ENCODE peak calls at places on chromosomes 5 and 9, in eight cellular contexts. One of them, this sample, is unnamed.

GRCh38 chr5:106801554-106801953 is 869.2 kb downstream of the EFNA5 start:
- DNase-seq in heart right ventricle: no peak
- DNase-seq in PC-3: no peak
- DNase-seq in breast epithelium: no peak
- DNase-seq in dorsolateral prefrontal cortex: no peak
- DNase-seq in endodermal cell: no peak
- DNase-seq in GM13976: no peak
- DNase-seq in fibroblast of lung: no peak
- DNase-seq in this sample: no peak

GRCh38 chr9:73148447-73148937 is 3.2 kb upstream of the ANXA1 start:
- DNase-seq in heart right ventricle: no peak
- DNase-seq in PC-3: peak; percentile 38
- DNase-seq in breast epithelium: no peak
- DNase-seq in dorsolateral prefrontal cortex: no peak
- DNase-seq in endodermal cell: no peak
- DNase-seq in GM13976: no peak
- DNase-seq in fibroblast of lung: peak; percentile 64
- DNase-seq in this sample: no peak

GRCh38 chr9:128142596-128142995 is 6.7 kb upstream of the LCN2 start:
- DNase-seq in heart right ventricle: no peak
- DNase-seq in PC-3: no peak
- DNase-seq in breast epithelium: no peak
- DNase-seq in dorsolateral prefrontal cortex: no peak
- DNase-seq in endodermal cell: no peak
- DNase-seq in GM13976: no peak
- DNase-seq in fibroblast of lung: no peak
- DNase-seq in this sample: no peak

GRCh38 chr9:111952559-111952958 is 55.9 kb downstream of the UGCG start:
- DNase-seq in heart right ventricle: no peak
- DNase-seq in PC-3: peak; percentile 67
- DNase-seq in breast epithelium: no peak
- DNase-seq in dorsolateral prefrontal cortex: no peak
- DNase-seq in endodermal cell: no peak
- DNase-seq in GM13976: no peak
- DNase-seq in fibroblast of lung: peak; percentile 75
- DNase-seq in this sample: no peak

GRCh38 chr9:88628811-88629210 is 93.8 kb downstream of the NXNL2 start:
- DNase-seq in heart right ventricle: no peak
- DNase-seq in PC-3: no peak
- DNase-seq in breast epithelium: no peak
- DNase-seq in dorsolateral prefrontal cortex: no peak
- DNase-seq in endodermal cell: no peak
- DNase-seq in GM13976: no peak
- DNase-seq in fibroblast of lung: peak; percentile 4
- DNase-seq in this sample: no peak

GRCh38 chr5:143119301-143119769 is 284.2 kb downstream of the NR3C1 start:
- DNase-seq in heart right ventricle: no peak
- DNase-seq in PC-3: no peak
- DNase-seq in breast epithelium: no peak
- DNase-seq in dorsolateral prefrontal cortex: no peak
- DNase-seq in endodermal cell: no peak
- DNase-seq in GM13976: no peak
- DNase-seq in fibroblast of lung: no peak
- DNase-seq in this sample: no peak

GRCh38 chr9:136011703-136012496 is 50.7 kb upstream of the UBAC1 start:
- DNase-seq in heart right ventricle: peak; percentile 89
- DNase-seq in PC-3: no peak
- DNase-seq in breast epithelium: no peak
- DNase-seq in dorsolateral prefrontal cortex: no peak
- DNase-seq in endodermal cell: peak; percentile 47
- DNase-seq in GM13976: no peak
- DNase-seq in fibroblast of lung: peak; percentile 89
- DNase-seq in this sample: no peak

GRCh38 chr5:8813180-8813579 is 732.7 kb downstream of the SEMA5A start:
- DNase-seq in heart right ventricle: no peak
- DNase-seq in PC-3: no peak
- DNase-seq in breast epithelium: no peak
- DNase-seq in dorsolateral prefrontal cortex: no peak
- DNase-seq in endodermal cell: no peak
- DNase-seq in GM13976: no peak
- DNase-seq in fibroblast of lung: peak; percentile 53
- DNase-seq in this sample: no peak

GRCh38 chr5:10635257-10635860 is 71.5 kb downstream of the ANKRD33B start:
- DNase-seq in heart right ventricle: no peak
- DNase-seq in PC-3: peak; percentile 92
- DNase-seq in breast epithelium: no peak
- DNase-seq in dorsolateral prefrontal cortex: no peak
- DNase-seq in endodermal cell: peak; percentile 63
- DNase-seq in GM13976: peak; percentile 87
- DNase-seq in fibroblast of lung: peak; percentile 43
- DNase-seq in this sample: peak; percentile 90

GRCh38 chr5:178334856-178335255 is 102.3 kb upstream of the PHYKPL start:
- DNase-seq in heart right ventricle: no peak
- DNase-seq in PC-3: no peak
- DNase-seq in breast epithelium: no peak
- DNase-seq in dorsolateral prefrontal cortex: peak; percentile 37
- DNase-seq in endodermal cell: no peak
- DNase-seq in GM13976: no peak
- DNase-seq in fibroblast of lung: no peak
- DNase-seq in this sample: no peak

GRCh38 chr9:123343428-123344272 is 12.3 kb upstream of the CRB2 start:
- DNase-seq in heart right ventricle: no peak
- DNase-seq in PC-3: no peak
- DNase-seq in breast epithelium: no peak
- DNase-seq in dorsolateral prefrontal cortex: no peak
- DNase-seq in endodermal cell: no peak
- DNase-seq in GM13976: peak; percentile 83
- DNase-seq in fibroblast of lung: no peak
- DNase-seq in this sample: peak; percentile 83

GRCh38 chr5:128082551-128083032 is 974 bp upstream of the SLC12A2 start:
- DNase-seq in heart right ventricle: no peak
- DNase-seq in PC-3: no peak
- DNase-seq in breast epithelium: no peak
- DNase-seq in dorsolateral prefrontal cortex: no peak
- DNase-seq in endodermal cell: peak; percentile 46
- DNase-seq in GM13976: no peak
- DNase-seq in fibroblast of lung: no peak
- DNase-seq in this sample: no peak

GRCh38 chr5:128083033-128083810 is at the start of gene SLC12A2:
- DNase-seq in heart right ventricle: peak; percentile 93
- DNase-seq in PC-3: peak; percentile 92
- DNase-seq in breast epithelium: peak; percentile 81
- DNase-seq in dorsolateral prefrontal cortex: peak; percentile 92
- DNase-seq in endodermal cell: peak; percentile 94
- DNase-seq in GM13976: peak; percentile 89
- DNase-seq in fibroblast of lung: peak; percentile 98
- DNase-seq in this sample: peak; percentile 90

GRCh38 chr5:128085413-128085812 is 1.8 kb downstream of the SLC12A2 start:
- DNase-seq in heart right ventricle: no peak
- DNase-seq in PC-3: peak; percentile 30
- DNase-seq in breast epithelium: no peak
- DNase-seq in dorsolateral prefrontal cortex: no peak
- DNase-seq in endodermal cell: no peak
- DNase-seq in GM13976: no peak
- DNase-seq in fibroblast of lung: no peak
- DNase-seq in this sample: no peak

GRCh38 chr5:128084228-128085167 is 932 bp downstream of the SLC12A2 start:
- DNase-seq in heart right ventricle: peak; percentile 26
- DNase-seq in PC-3: peak; percentile 44
- DNase-seq in breast epithelium: peak; percentile 54
- DNase-seq in dorsolateral prefrontal cortex: peak; percentile 53
- DNase-seq in endodermal cell: peak; percentile 78
- DNase-seq in GM13976: peak; percentile 43
- DNase-seq in fibroblast of lung: no peak
- DNase-seq in this sample: peak; percentile 52

DNA sequence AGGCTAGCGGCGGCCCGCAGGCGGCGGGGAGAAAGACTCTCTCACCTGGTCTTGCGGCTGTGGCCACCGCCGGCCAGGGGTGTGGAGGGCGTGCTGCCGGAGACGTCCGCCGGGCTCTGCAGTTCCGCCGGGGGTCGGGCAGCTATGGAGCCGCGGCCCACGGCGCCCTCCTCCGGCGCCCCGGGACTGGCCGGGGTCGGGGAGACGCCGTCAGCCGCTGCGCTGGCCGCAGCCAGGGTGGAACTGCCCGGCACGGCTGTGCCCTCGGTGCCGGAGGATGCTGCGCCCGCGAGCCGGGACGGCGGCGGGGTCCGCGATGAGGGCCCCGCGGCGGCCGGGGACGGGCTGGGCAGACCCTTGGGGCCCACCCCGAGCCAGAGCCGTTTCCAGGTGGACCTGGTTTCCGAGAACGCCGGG is 253 bp downstream of the SLC12A2 start:
- DNase-seq in heart right ventricle: no peak
- DNase-seq in PC-3: no peak
- DNase-seq in breast epithelium: peak; percentile 61
- DNase-seq in dorsolateral prefrontal cortex: no peak
- DNase-seq in endodermal cell: no peak
- DNase-seq in GM13976: peak; percentile 80
- DNase-seq in fibroblast of lung: peak; percentile 58
- DNase-seq in this sample: peak; percentile 84
- TF ChIP-seq CTCF in heart right ventricle: peak; percentile 64
- TF ChIP-seq CTCF in PC-3: peak; percentile 40
- TF ChIP-seq CTCF in breast epithelium: no peak
- TF ChIP-seq CTCF in dorsolateral prefrontal cortex: peak; percentile 9
- TF ChIP-seq CTCF in endodermal cell: peak; percentile 63
- TF ChIP-seq CTCF in GM13976: peak; percentile 67
- TF ChIP-seq CTCF in fibroblast of lung: peak; percentile 38
- TF ChIP-seq CTCF in this sample: peak; percentile 70

GRCh38 chr5:140833993-140834392 is at the start of gene PCDHA7:
- DNase-seq in heart right ventricle: no peak
- DNase-seq in PC-3: no peak
- DNase-seq in breast epithelium: no peak
- DNase-seq in dorsolateral prefrontal cortex: no peak
- DNase-seq in endodermal cell: no peak
- DNase-seq in GM13976: no peak
- DNase-seq in fibroblast of lung: peak; percentile 32
- DNase-seq in this sample: no peak

GRCh38 chr5:140827704-140828401 is at the start of gene PCDHA6:
- DNase-seq in heart right ventricle: no peak
- DNase-seq in PC-3: no peak
- DNase-seq in breast epithelium: no peak
- DNase-seq in dorsolateral prefrontal cortex: no peak
- DNase-seq in endodermal cell: no peak
- DNase-seq in GM13976: no peak
- DNase-seq in fibroblast of lung: no peak
- DNase-seq in this sample: no peak

GRCh38 chr5:140823475-140823874 is 2.1 kb downstream of the PCDHA5 start:
- DNase-seq in heart right ventricle: no peak
- DNase-seq in PC-3: no peak
- DNase-seq in breast epithelium: no peak
- DNase-seq in dorsolateral prefrontal cortex: no peak
- DNase-seq in endodermal cell: no peak
- DNase-seq in GM13976: no peak
- DNase-seq in fibroblast of lung: no peak
- DNase-seq in this sample: no peak

GRCh38 chr5:140828402-140828737 is 610 bp downstream of the PCDHA6 start:
- DNase-seq in heart right ventricle: no peak
- DNase-seq in PC-3: no peak
- DNase-seq in breast epithelium: no peak
- DNase-seq in dorsolateral prefrontal cortex: no peak
- DNase-seq in endodermal cell: no peak
- DNase-seq in GM13976: no peak
- DNase-seq in fibroblast of lung: no peak
- DNase-seq in this sample: no peak
- TF ChIP-seq CTCF in heart right ventricle: no peak
- TF ChIP-seq CTCF in PC-3: no peak
- TF ChIP-seq CTCF in breast epithelium: no peak
- TF ChIP-seq CTCF in dorsolateral prefrontal cortex: no peak
- TF ChIP-seq CTCF in endodermal cell: peak; percentile 54
- TF ChIP-seq CTCF in GM13976: no peak
- TF ChIP-seq CTCF in fibroblast of lung: no peak
- TF ChIP-seq CTCF in this sample: no peak

GRCh38 chr5:73448451-73449136 is at the start of gene FOXD1:
- DNase-seq in heart right ventricle: peak; percentile 45
- DNase-seq in PC-3: peak; percentile 83
- DNase-seq in breast epithelium: no peak
- DNase-seq in dorsolateral prefrontal cortex: no peak
- DNase-seq in endodermal cell: peak; percentile 95
- DNase-seq in GM13976: peak; percentile 57
- DNase-seq in fibroblast of lung: peak; percentile 96
- DNase-seq in this sample: peak; percentile 58
- TF ChIP-seq CTCF in heart right ventricle: no peak
- TF ChIP-seq CTCF in PC-3: no peak
- TF ChIP-seq CTCF in breast epithelium: no peak
- TF ChIP-seq CTCF in dorsolateral prefrontal cortex: no peak
- TF ChIP-seq CTCF in endodermal cell: no peak
- TF ChIP-seq CTCF in GM13976: no peak
- TF ChIP-seq CTCF in fibroblast of lung: no peak
- TF ChIP-seq CTCF in this sample: no peak

DNA sequence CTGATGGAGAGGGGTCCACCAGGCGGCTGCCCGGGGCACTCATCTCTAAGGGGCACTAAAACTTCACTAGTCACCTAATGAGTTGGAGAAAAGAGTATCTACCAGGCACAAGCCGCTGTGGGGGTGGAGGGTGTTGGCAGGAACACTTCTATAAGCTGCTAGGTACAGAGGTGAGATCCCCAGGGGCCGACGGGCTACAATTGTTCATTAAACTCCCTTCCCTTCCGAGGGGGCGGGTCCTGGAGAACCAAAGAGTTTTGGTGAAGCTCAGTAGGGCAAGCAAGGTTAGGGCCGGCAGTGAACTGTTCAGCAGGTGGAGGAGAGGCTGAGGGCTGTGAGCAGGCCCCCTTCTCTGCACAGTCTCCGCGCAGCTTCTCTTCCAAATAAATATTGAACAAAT is 78.7 kb upstream of the ARAP3 start:
- DNase-seq in heart right ventricle: no peak
- DNase-seq in PC-3: no peak
- DNase-seq in breast epithelium: no peak
- DNase-seq in dorsolateral prefrontal cortex: no peak
- DNase-seq in endodermal cell: no peak
- DNase-seq in GM13976: no peak
- DNase-seq in fibroblast of lung: no peak
- DNase-seq in this sample: no peak
- TF ChIP-seq CTCF in heart right ventricle: no peak
- TF ChIP-seq CTCF in PC-3: no peak
- TF ChIP-seq CTCF in breast epithelium: no peak
- TF ChIP-seq CTCF in dorsolateral prefrontal cortex: no peak
- TF ChIP-seq CTCF in endodermal cell: no peak
- TF ChIP-seq CTCF in GM13976: no peak
- TF ChIP-seq CTCF in fibroblast of lung: no peak
- TF ChIP-seq CTCF in this sample: no peak

GRCh38 chr5:155697236-155697635 is 629.7 kb upstream of the SGCD start:
- DNase-seq in heart right ventricle: no peak
- DNase-seq in PC-3: no peak
- DNase-seq in breast epithelium: no peak
- DNase-seq in dorsolateral prefrontal cortex: no peak
- DNase-seq in endodermal cell: no peak
- DNase-seq in GM13976: no peak
- DNase-seq in fibroblast of lung: no peak
- DNase-seq in this sample: no peak

GRCh38 chr5:155700333-155700732 is 626.6 kb upstream of the SGCD start:
- DNase-seq in heart right ventricle: no peak
- DNase-seq in PC-3: no peak
- DNase-seq in breast epithelium: no peak
- DNase-seq in dorsolateral prefrontal cortex: no peak
- DNase-seq in endodermal cell: peak; percentile 72
- DNase-seq in GM13976: no peak
- DNase-seq in fibroblast of lung: no peak
- DNase-seq in this sample: no peak

GRCh38 chr5:155699385-155699784 is 627.6 kb upstream of the SGCD start:
- DNase-seq in heart right ventricle: no peak
- DNase-seq in PC-3: no peak
- DNase-seq in breast epithelium: no peak
- DNase-seq in dorsolateral prefrontal cortex: no peak
- DNase-seq in endodermal cell: peak; percentile 54
- DNase-seq in GM13976: no peak
- DNase-seq in fibroblast of lung: no peak
- DNase-seq in this sample: no peak
- TF ChIP-seq CTCF in heart right ventricle: no peak
- TF ChIP-seq CTCF in PC-3: no peak
- TF ChIP-seq CTCF in breast epithelium: no peak
- TF ChIP-seq CTCF in dorsolateral prefrontal cortex: no peak
- TF ChIP-seq CTCF in endodermal cell: peak; percentile 72
- TF ChIP-seq CTCF in GM13976: no peak
- TF ChIP-seq CTCF in fibroblast of lung: no peak
- TF ChIP-seq CTCF in this sample: no peak

This sample was measured in GM13977.